ENCODE peak calls at places on chromosomes 12 and 14, in seven cellular contexts. P, V, G, D, M, Z and O are unnamed samples.

GRCh38 chr12:30746190-30746589 is 8.6 kb downstream of the CAPRIN2 start:
- DNase-seq in P (no peak), V (no peak), G (no peak), D (no peak), M (no peak), Z (no peak), O (no peak)

GRCh38 chr12:42716521-42716920 is 127.0 kb upstream of the PRICKLE1 start:
- DNase-seq in P (no peak), V (peak; percentile 77), G (no peak), D (no peak), M (no peak), Z (no peak), O (no peak)

GRCh38 chr14:28886940-28887339 is 120.4 kb downstream of the FOXG1 start:
- DNase-seq in P (no peak), V (no peak), G (no peak), D (no peak), M (no peak), Z (no peak), O (no peak)

GRCh38 chr12:24045816-24046257 is 96.4 kb upstream of the SOX5 start:
- DNase-seq in P (no peak), V (peak; percentile 73), G (no peak), D (peak; percentile 27), M (no peak), Z (no peak), O (no peak)

GRCh38 chr12:67446716-67447115 is 177.6 kb downstream of the CAND1 start:
- DNase-seq in P (no peak), V (no peak), G (no peak), D (no peak), M (no peak), Z (no peak), O (no peak)

GRCh38 chr12:58177366-58177765 is 236.0 kb downstream of the ATP23 start:
- DNase-seq in P (no peak), V (no peak), G (no peak), D (no peak), M (no peak), Z (no peak), O (no peak)

GRCh38 chr12:78331764-78332163 is 501.1 kb downstream of the NAV3 start:
- DNase-seq in P (no peak), V (no peak), G (no peak), D (no peak), M (no peak), Z (no peak), O (no peak)

GRCh38 chr12:19482551-19483109 is 43.3 kb downstream of the AEBP2 start:
- DNase-seq in P (no peak), V (no peak), G (peak; percentile 41), D (no peak), M (no peak), Z (no peak), O (no peak)

GRCh38 chr12:76621582-76622024 is 62.0 kb upstream of the OSBPL8 start:
- DNase-seq in P (peak; percentile 51), V (peak; percentile 72), G (peak; percentile 60), D (peak; percentile 30), M (peak; percentile 79), Z (peak; percentile 58), O (peak; percentile 89)

GRCh38 chr12:122753213-122753571 is 568 bp downstream of the DENR start:
- DNase-seq in P (no peak), V (peak; percentile 18), G (no peak), D (no peak), M (no peak), Z (no peak), O (no peak)

GRCh38 chr14:33691907-33692306 is 259.0 kb downstream of the EGLN3 start:
- DNase-seq in P (no peak), V (no peak), G (peak; percentile 43), D (no peak), M (no peak), Z (no peak), O (no peak)

GRCh38 chr12:111155521-111155920 is 213.4 kb downstream of the PHETA1 start:
- DNase-seq in P (no peak), V (no peak), G (no peak), D (no peak), M (no peak), Z (no peak), O (no peak)

GRCh38 chr12:3557791-3558190 is 66.8 kb downstream of the PRMT8 start:
- DNase-seq in P (no peak), V (no peak), G (no peak), D (no peak), M (no peak), Z (no peak), O (no peak)

GRCh38 chr14:85463512-85463911 is 66.4 kb upstream of the FLRT2 start:
- DNase-seq in P (no peak), V (no peak), G (no peak), D (no peak), M (peak; percentile 38), Z (no peak), O (no peak)

GRCh38 chr14:104758981-104759975 is 6.3 kb downstream of the SIVA1 start:
- DNase-seq in P (no peak), V (no peak), G (no peak), D (no peak), M (no peak), Z (no peak), O (no peak)